ENCODE peak calls at places on chromosomes 7 and 10, in ten cellular contexts. A, I, X, M, F, R, U, G, T and Q are unnamed samples.

GRCh38 chr7:151489498-151489897 is 30.2 kb downstream of the RHEB start:
- DNase-seq in A (no peak), X (no peak), T (no peak), G (no peak), M (no peak), I (no peak), U (no peak), F (no peak), R (no peak), Q (no peak)

GRCh38 chr10:112227331-112227961 is 43.9 kb upstream of the GPAM start:
- DNase-seq in M (peak), R (no peak), G (no peak), T (peak), A (peak), F (no peak), U (peak), I (no peak), X (no peak), Q (no peak)

GRCh38 chr7:6252310-6252709 is 20.1 kb downstream of the CYTH3 start:
- DNase-seq in M (peak), A (peak), R (no peak), T (no peak), F (no peak), X (no peak), I (peak), G (no peak), U (no peak), Q (no peak)

GRCh38 chr7:135273581-135273980 is 39.9 kb downstream of the STRA8 start:
- DNase-seq in I (no peak), U (no peak), M (no peak), F (no peak), T (no peak), G (no peak), X (no peak), A (no peak), R (no peak), Q (no peak)

GRCh38 chr7:50640779-50641178 is 75.6 kb upstream of the DDC start:
- DNase-seq in A (no peak), F (no peak), R (no peak), T (no peak), X (no peak), U (no peak), I (no peak), M (no peak), G (no peak), Q (no peak)

GRCh38 chr10:9342865-9343450 is 1288.5 kb downstream of the GATA3 start:
- DNase-seq in T (peak), U (peak), G (peak), I (peak), R (no peak), X (no peak), A (peak), F (no peak), M (peak), Q (peak)

GRCh38 chr7:79979437-79979836 is 155.2 kb upstream of the GNAI1 start:
- DNase-seq in G (no peak), F (no peak), A (peak), T (no peak), U (no peak), R (no peak), M (peak), X (no peak), I (no peak), Q (no peak)

GRCh38 chr10:78441704-78442103 is 408.0 kb downstream of the RPS24 start:
- DNase-seq in T (no peak), M (no peak), I (no peak), F (peak), U (no peak), X (no peak), A (no peak), R (no peak), G (no peak), Q (no peak)

GRCh38 chr7:19353158-19353557 is 207.9 kb upstream of the FERD3L start:
- DNase-seq in G (no peak), R (no peak), M (peak), A (peak), X (no peak), T (no peak), I (no peak), U (no peak), F (no peak), Q (no peak)

GRCh38 chr10:126972622-126973414 is 67.6 kb downstream of the DOCK1 start:
- DNase-seq in M (peak), F (no peak), X (no peak), R (no peak), I (peak), G (no peak), A (peak), T (no peak), U (peak), Q (no peak)

GRCh38 chr7:2006921-2007381 is 225.8 kb downstream of the MAD1L1 start:
- DNase-seq in M (no peak), G (no peak), X (no peak), I (no peak), R (no peak), F (peak), T (no peak), U (no peak), A (no peak), Q (no peak)

GRCh38 chr7:924541-925231 is 29.8 kb downstream of the ADAP1 start:
- DNase-seq in F (peak), T (peak), X (no peak), A (peak), U (no peak), M (peak), R (no peak), I (no peak), G (no peak), Q (peak)

GRCh38 chr7:41979834-41980307 is 257.1 kb downstream of the GLI3 start:
- DNase-seq in T (peak), U (peak), M (peak), A (peak), I (peak), R (no peak), G (no peak), F (no peak), X (no peak), Q (no peak)

GRCh38 chr10:71639412-71639719 is 80.2 kb downstream of the C10orf105 start:
- DNase-seq in M (no peak), U (no peak), X (no peak), R (no peak), I (no peak), G (no peak), F (no peak), A (no peak), T (no peak), Q (no peak)

GRCh38 chr10:120541971-120542370 is 84.9 kb downstream of the PLPP4 start:
- DNase-seq in X (no peak), T (no peak), F (no peak), U (peak), I (no peak), A (no peak), M (peak), R (no peak), G (no peak), Q (no peak)

GRCh38 chr10:31936933-31937332 is 8.3 kb upstream of the ARHGAP12 start:
- DNase-seq in U (no peak), M (no peak), A (no peak), X (no peak), F (no peak), T (no peak), G (no peak), R (no peak), I (no peak), Q (no peak)

GRCh38 chr10:30510184-30510931 is 76.4 kb downstream of the MAP3K8 start:
- DNase-seq in F (peak), I (peak), A (peak), M (peak), G (no peak), X (no peak), U (peak), T (peak), R (no peak), Q (peak)

GRCh38 chr10:112949875-112950507 is at the start of gene TCF7L2:
- DNase-seq in M (peak), X (peak), G (peak), F (peak), A (peak), T (peak), I (peak), U (peak), R (peak), Q (peak)

GRCh38 chr10:13839430-13839986 is 252.7 kb downstream of the PRPF18 start:
- DNase-seq in R (no peak), G (no peak), I (peak), F (no peak), M (peak), X (no peak), A (peak), T (no peak), U (peak), Q (no peak)

GRCh38 chr7:140390034-140390433 is 8.3 kb downstream of the SLC37A3 start:
- DNase-seq in T (no peak), R (no peak), G (no peak), M (no peak), I (no peak), X (no peak), F (no peak), U (no peak), A (no peak), Q (no peak)

GRCh38 chr7:33459340-33459751 is 330.0 kb downstream of the BBS9 start:
- DNase-seq in G (peak), A (peak), U (peak), F (no peak), R (peak), X (no peak), T (no peak), M (peak), I (peak), Q (no peak)

GRCh38 chr10:14653271-14654161 is 121.2 kb downstream of the FAM107B start:
- DNase-seq in R (peak), I (peak), F (no peak), A (peak), T (peak), U (peak), M (peak), X (no peak), G (no peak), Q (no peak)

GRCh38 chr7:4815609-4816418 is 40.4 kb downstream of the AP5Z1 start:
- DNase-seq in X (no peak), I (no peak), A (no peak), M (no peak), R (no peak), F (no peak), U (no peak), G (no peak), T (no peak), Q (no peak)